ENCODE peak calls at places on chromosomes 12 and 14, in five cellular contexts. J is GM12878, X is H1, S is endothelial cell of umbilical vein, N is HepG2. F is an unnamed sample.

GRCh38 chr14:24802236-24802635 is 168.2 kb upstream of the GZMB start:
- DNase-seq in S (no peak), X (no peak), N (no peak), J (no peak), F (no peak)

GRCh38 chr14:37056473-37056872 is 115.9 kb downstream of the SLC25A21 start:
- DNase-seq in J (no peak), S (peak; percentile 18), N (no peak), X (no peak), F (no peak)

GRCh38 chr12:45966486-45966885 is 23.9 kb downstream of the SCAF11 start:
- DNase-seq in N (peak; percentile 11), X (no peak), J (no peak), S (peak; percentile 71), F (no peak)

GRCh38 chr12:15336772-15337553 is 14.7 kb downstream of the PTPRO start:
- DNase-seq in J (no peak), N (no peak), X (no peak), S (peak; percentile 46), F (no peak)

GRCh38 chr14:43003845-43004244 is 1397.2 kb downstream of the LRFN5 start:
- DNase-seq in J (no peak), S (no peak), N (peak; percentile 13), X (no peak), F (peak; percentile 21)

GRCh38 chr14:65412881-65413738 is 580 bp downstream of the FUT8 start:
- DNase-seq in N (peak; percentile 17), S (peak; percentile 65), X (peak; percentile 82), J (no peak), F (no peak)

GRCh38 chr12:43776498-43776897 is 17.7 kb downstream of the IRAK4 start:
- DNase-seq in J (no peak), X (no peak), S (peak; percentile 18), N (peak; percentile 44), F (peak; percentile 16)

GRCh38 chr12:121581681-121582439 is 1.0 kb upstream of the KDM2B start:
- DNase-seq in X (no peak), N (no peak), J (no peak), S (peak; percentile 21), F (no peak)

GRCh38 chr14:23512156-23512555 is 39.4 kb downstream of the ZFHX2 start:
- DNase-seq in N (no peak), J (no peak), S (no peak), X (no peak), F (no peak)

GRCh38 chr12:56124133-56124532 is 3.9 kb upstream of the ESYT1 start:
- DNase-seq in S (no peak), J (no peak), N (peak; percentile 43), X (no peak), F (no peak)

GRCh38 chr12:22083167-22083566 is 37.1 kb downstream of the CMAS start:
- DNase-seq in S (peak; percentile 56), N (peak; percentile 16), J (no peak), X (no peak), F (peak; percentile 12)

GRCh38 chr14:37230551-37231194 is 32.9 kb downstream of the MIPOL1 start:
- DNase-seq in J (no peak), S (peak; percentile 66), N (peak; percentile 90), X (no peak), F (peak; percentile 48)

GRCh38 chr14:94738786-94739185 is 31.1 kb downstream of the GSC start:
- DNase-seq in N (no peak), S (no peak), X (no peak), J (no peak), F (no peak)

GRCh38 chr14:89807151-89807550 is 147.4 kb downstream of the EFCAB11 start:
- DNase-seq in J (no peak), X (no peak), N (no peak), S (no peak), F (no peak)

GRCh38 chr12:6370994-6371754 is 4.2 kb downstream of the SCNN1A start:
- DNase-seq in J (peak; percentile 34), N (peak; percentile 97), S (peak; percentile 33), X (peak; percentile 77), F (peak; percentile 95)

GRCh38 chr12:57800965-57801364 is 17.6 kb downstream of the AVIL start:
- DNase-seq in N (no peak), S (no peak), J (no peak), X (no peak), F (no peak)

GRCh38 chr14:53409974-53410373 is 256.9 kb upstream of the DDHD1 start:
- DNase-seq in J (no peak), X (no peak), N (no peak), S (no peak), F (no peak)

GRCh38 chr12:119940881-119941280 is 48.2 kb upstream of the BICDL1 start:
- DNase-seq in S (peak; percentile 20), X (no peak), N (peak; percentile 89), J (no peak), F (peak; percentile 68)

GRCh38 chr12:127711108-127711507 is 555.9 kb upstream of the TMEM132C start:
- DNase-seq in X (peak; percentile 83), N (no peak), S (no peak), J (no peak), F (no peak)

GRCh38 chr12:96094201-96094600 is 58.8 kb upstream of the LTA4H start:
- DNase-seq in X (no peak), N (no peak), S (peak; percentile 93), J (no peak), F (peak; percentile 42)

GRCh38 chr14:70555890-70556289 is 21.1 kb upstream of the ADAM20 start:
- DNase-seq in X (no peak), J (no peak), N (no peak), S (no peak), F (no peak)

GRCh38 chr14:71362920-71363584 is 455.8 kb downstream of the PCNX1 start:
- DNase-seq in S (no peak), J (peak; percentile 53), N (no peak), X (no peak), F (no peak)

GRCh38 chr12:27592548-27592947 is 68.5 kb downstream of the PPFIBP1 start:
- DNase-seq in X (no peak), N (no peak), J (peak; percentile 21), S (peak; percentile 67), F (no peak)

GRCh38 chr14:77323571-77323970 is 2.7 kb downstream of the GSTZ1 start:
- DNase-seq in N (no peak), X (no peak), J (no peak), S (no peak), F (no peak)

GRCh38 chr12:131803995-131804521 is 24.1 kb upstream of the MMP17 start:
- DNase-seq in X (no peak), J (no peak), N (no peak), S (peak; percentile 79), F (no peak)

GRCh38 chr12:27179399-27180214 is 64.5 kb upstream of the STK38L start:
- DNase-seq in J (peak; percentile 96), N (peak; percentile 25), X (no peak), S (peak; percentile 89), F (peak; percentile 74)

GRCh38 chr12:10982244-10982643 is 4.5 kb downstream of the TAS2R50 start:
- DNase-seq in J (peak; percentile 21), X (no peak), S (no peak), N (no peak), F (no peak)

GRCh38 chr12:64480148-64480547 is 28.2 kb downstream of the TBK1 start:
- DNase-seq in S (no peak), N (no peak), J (no peak), X (no peak), F (no peak)

DNA sequence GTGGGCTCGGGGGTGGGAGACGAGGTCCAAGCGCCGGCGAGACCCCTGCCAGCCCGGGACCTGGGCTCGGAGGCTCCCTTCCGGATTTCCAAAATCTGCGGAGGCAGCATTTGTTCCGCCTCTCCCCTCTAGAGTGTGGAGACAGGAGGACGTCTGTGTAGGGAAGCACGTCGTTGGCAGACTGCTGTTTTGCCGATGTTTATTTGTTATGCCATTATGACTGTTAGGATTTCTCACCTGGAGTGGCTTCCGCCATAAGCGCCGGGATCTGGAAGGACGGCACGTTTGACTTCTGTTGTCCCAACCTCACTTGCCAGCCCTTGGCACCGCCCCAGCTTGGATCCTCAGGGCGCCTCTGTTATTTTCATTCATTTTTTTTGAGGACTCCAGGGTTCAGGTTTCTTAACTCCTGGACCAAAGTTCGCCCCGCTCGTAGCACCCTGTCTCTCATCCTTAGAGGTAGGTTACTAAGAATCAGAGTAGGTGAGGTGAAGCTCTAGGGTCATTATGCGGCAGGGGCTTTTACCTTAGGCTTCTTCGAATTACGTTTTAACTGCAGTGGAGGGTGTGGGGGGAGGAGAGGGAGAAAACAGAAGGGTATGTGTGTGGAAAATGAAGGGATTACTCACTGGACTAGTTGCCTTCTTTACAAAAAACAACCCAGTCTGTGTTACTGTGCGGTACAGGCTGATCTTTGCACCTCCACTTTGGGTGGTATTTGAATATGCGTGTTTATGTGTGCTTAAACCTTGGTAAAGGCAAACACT is 547 bp upstream of the PYGL start:
- DNase-seq in J (no peak), S (peak; percentile 41), X (no peak), N (peak; percentile 94), F (peak; percentile 48)
- TF ChIP-seq POLR2A in J (no peak), S (no peak), X (no peak), N (peak; percentile 42), F (no peak)

GRCh38 chr12:19044877-19045276 is 84.7 kb upstream of the PLEKHA5 start:
- DNase-seq in S (no peak), N (no peak), X (no peak), J (no peak), F (no peak)
- TF ChIP-seq EZH2 in S (no peak), N (no peak), X (no peak), J (no peak), F (no peak)

DNA sequence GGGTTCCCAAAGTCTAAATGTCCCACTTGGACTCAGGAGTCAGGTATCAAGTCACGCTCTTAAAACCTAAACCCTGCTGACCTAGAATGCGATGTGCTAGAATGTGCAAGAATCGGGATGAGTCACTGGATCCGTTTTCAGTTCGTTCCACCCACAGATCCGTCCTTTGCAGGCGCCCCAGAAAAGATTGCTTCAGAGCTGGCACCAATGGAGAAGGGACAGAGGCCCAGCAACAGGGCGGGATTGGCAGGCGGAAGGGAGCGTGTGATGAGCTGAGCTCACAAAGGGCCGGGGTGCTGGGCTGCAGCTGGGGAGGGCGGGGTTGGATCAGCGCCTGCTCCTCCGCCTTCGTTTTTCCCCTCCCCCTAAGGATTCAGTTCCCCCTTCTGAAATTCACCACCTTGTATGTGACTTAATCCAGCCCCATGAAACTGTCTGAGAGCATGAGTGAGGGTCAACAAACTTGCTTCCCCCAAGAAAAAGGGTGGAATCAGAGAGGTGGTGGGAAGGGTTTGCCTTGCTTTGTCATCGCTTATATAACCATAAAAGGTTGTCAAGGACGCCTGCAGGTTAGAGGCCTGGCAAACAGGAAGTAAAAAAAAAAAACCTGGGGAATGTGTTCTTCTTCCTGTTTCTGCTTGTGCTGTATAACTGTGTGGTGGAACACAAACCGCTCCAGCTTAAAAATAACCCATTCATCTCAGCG is 2.8 kb upstream of the UBC start:
- DNase-seq in N (peak; percentile 99), S (peak; percentile 100), X (peak; percentile 86), J (peak; percentile 98), F (peak; percentile 99)
- TF ChIP-seq POLR2A in N (peak; percentile 65), S (no peak), X (peak; percentile 67), J (peak; percentile 76), F (peak; percentile 52)

DNA sequence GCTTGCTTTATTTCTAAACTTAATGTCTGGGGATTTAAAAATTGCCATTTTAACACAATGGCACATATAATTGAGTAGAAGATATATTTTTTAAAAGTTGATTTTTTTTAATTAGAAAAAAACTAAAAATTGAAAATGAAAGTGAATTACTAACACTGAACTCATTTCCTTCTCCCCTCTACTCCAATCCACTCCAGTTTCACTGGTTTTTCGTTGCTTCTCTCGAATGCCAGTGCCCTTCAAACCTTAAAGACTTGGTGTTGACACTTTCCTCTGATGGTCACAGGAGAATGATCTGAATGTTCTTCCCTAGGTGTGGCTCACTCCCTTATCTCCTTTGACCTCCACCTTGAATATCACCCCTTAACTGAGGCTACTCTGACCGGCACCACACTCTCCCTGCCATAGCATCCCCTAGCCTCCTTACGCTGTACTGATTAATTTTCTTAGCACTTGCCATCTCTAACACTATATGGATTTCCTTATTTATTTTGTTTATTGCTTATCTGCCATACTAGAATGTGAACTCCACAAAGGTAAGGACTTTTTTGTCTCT is 107.1 kb downstream of the LIN7A start:
- DNase-seq in S (no peak), J (no peak), X (no peak), N (no peak), F (no peak)
- TF ChIP-seq EZH2 in S (no peak), J (no peak), X (no peak), N (no peak), F (no peak)